ENCODE peak calls at places on chromosomes 12 and 14, in six cellular contexts. One of them, this sample, is unnamed.

GRCh38 chr12:108930155-108930554 is 50.3 kb downstream of the DAO start:
- DNase-seq in renal cortical epithelial cell: no peak
- DNase-seq in D341Med: no peak
- DNase-seq in GM23248: no peak
- DNase-seq in fibroblast of the aortic adventitia: no peak
- DNase-seq in activated CD4-positive, alpha-beta T cell treated with anti-CD3 and anti-CD28 coated beads, Interleukin-2, amount 10 ng/mL, durations not matched to agents 7 days and 5 days: no peak
- DNase-seq in this sample: no peak

GRCh38 chr14:100144996-100145646 is 14.3 kb downstream of the DEGS2 start:
- DNase-seq in renal cortical epithelial cell: no peak
- DNase-seq in fibroblast of the aortic adventitia: no peak
- DNase-seq in GM23248: no peak
- DNase-seq in D341Med: no peak
- DNase-seq in activated CD4-positive, alpha-beta T cell treated with anti-CD3 and anti-CD28 coated beads, Interleukin-2, amount 10 ng/mL, durations not matched to agents 7 days and 5 days: no peak
- DNase-seq in this sample: no peak

GRCh38 chr14:79294506-79294905 is 916.8 kb downstream of the DIO2 start:
- DNase-seq in GM23248: no peak
- DNase-seq in renal cortical epithelial cell: peak
- DNase-seq in activated CD4-positive, alpha-beta T cell treated with anti-CD3 and anti-CD28 coated beads, Interleukin-2, amount 10 ng/mL, durations not matched to agents 7 days and 5 days: no peak
- DNase-seq in D341Med: no peak
- DNase-seq in fibroblast of the aortic adventitia: no peak
- DNase-seq in this sample: no peak

GRCh38 chr12:113479578-113480335 is 8.1 kb upstream of the LHX5 start:
- DNase-seq in renal cortical epithelial cell: no peak
- DNase-seq in activated CD4-positive, alpha-beta T cell treated with anti-CD3 and anti-CD28 coated beads, Interleukin-2, amount 10 ng/mL, durations not matched to agents 7 days and 5 days: peak
- DNase-seq in GM23248: peak
- DNase-seq in fibroblast of the aortic adventitia: peak
- DNase-seq in D341Med: peak
- DNase-seq in this sample: peak

GRCh38 chr14:31340297-31341063 is 79.9 kb downstream of the HEATR5A start:
- DNase-seq in activated CD4-positive, alpha-beta T cell treated with anti-CD3 and anti-CD28 coated beads, Interleukin-2, amount 10 ng/mL, durations not matched to agents 7 days and 5 days: no peak
- DNase-seq in D341Med: no peak
- DNase-seq in fibroblast of the aortic adventitia: no peak
- DNase-seq in GM23248: no peak
- DNase-seq in renal cortical epithelial cell: peak
- DNase-seq in this sample: no peak

GRCh38 chr14:64680013-64680674 is 24.1 kb upstream of the PLEKHG3 start:
- DNase-seq in activated CD4-positive, alpha-beta T cell treated with anti-CD3 and anti-CD28 coated beads, Interleukin-2, amount 10 ng/mL, durations not matched to agents 7 days and 5 days: no peak
- DNase-seq in GM23248: peak
- DNase-seq in renal cortical epithelial cell: peak
- DNase-seq in D341Med: no peak
- DNase-seq in fibroblast of the aortic adventitia: peak
- DNase-seq in this sample: no peak

GRCh38 chr14:87712386-87713113 is 280.4 kb downstream of the GALC start:
- DNase-seq in activated CD4-positive, alpha-beta T cell treated with anti-CD3 and anti-CD28 coated beads, Interleukin-2, amount 10 ng/mL, durations not matched to agents 7 days and 5 days: no peak
- DNase-seq in fibroblast of the aortic adventitia: peak
- DNase-seq in GM23248: no peak
- DNase-seq in renal cortical epithelial cell: no peak
- DNase-seq in D341Med: peak
- DNase-seq in this sample: no peak

GRCh38 chr12:108150436-108150835 is 21.3 kb downstream of the WSCD2 start:
- DNase-seq in D341Med: no peak
- DNase-seq in fibroblast of the aortic adventitia: no peak
- DNase-seq in GM23248: no peak
- DNase-seq in renal cortical epithelial cell: no peak
- DNase-seq in activated CD4-positive, alpha-beta T cell treated with anti-CD3 and anti-CD28 coated beads, Interleukin-2, amount 10 ng/mL, durations not matched to agents 7 days and 5 days: no peak
- DNase-seq in this sample: no peak

GRCh38 chr12:88472248-88472647 is 108.0 kb downstream of the KITLG start:
- DNase-seq in fibroblast of the aortic adventitia: peak
- DNase-seq in D341Med: no peak
- DNase-seq in renal cortical epithelial cell: peak
- DNase-seq in activated CD4-positive, alpha-beta T cell treated with anti-CD3 and anti-CD28 coated beads, Interleukin-2, amount 10 ng/mL, durations not matched to agents 7 days and 5 days: no peak
- DNase-seq in GM23248: peak
- DNase-seq in this sample: peak

GRCh38 chr14:82855912-82856381 is 1322.3 kb upstream of the SEL1L start:
- DNase-seq in activated CD4-positive, alpha-beta T cell treated with anti-CD3 and anti-CD28 coated beads, Interleukin-2, amount 10 ng/mL, durations not matched to agents 7 days and 5 days: no peak
- DNase-seq in renal cortical epithelial cell: peak
- DNase-seq in GM23248: peak
- DNase-seq in D341Med: peak
- DNase-seq in fibroblast of the aortic adventitia: no peak
- DNase-seq in this sample: peak

GRCh38 chr12:30955214-30955613 is 28.7 kb downstream of the TSPAN11 start:
- DNase-seq in fibroblast of the aortic adventitia: no peak
- DNase-seq in renal cortical epithelial cell: no peak
- DNase-seq in D341Med: no peak
- DNase-seq in GM23248: no peak
- DNase-seq in activated CD4-positive, alpha-beta T cell treated with anti-CD3 and anti-CD28 coated beads, Interleukin-2, amount 10 ng/mL, durations not matched to agents 7 days and 5 days: no peak
- DNase-seq in this sample: no peak

GRCh38 chr14:50082784-50083466 is 33.4 kb downstream of the VCPKMT start:
- DNase-seq in D341Med: no peak
- DNase-seq in activated CD4-positive, alpha-beta T cell treated with anti-CD3 and anti-CD28 coated beads, Interleukin-2, amount 10 ng/mL, durations not matched to agents 7 days and 5 days: peak
- DNase-seq in fibroblast of the aortic adventitia: no peak
- DNase-seq in GM23248: no peak
- DNase-seq in renal cortical epithelial cell: no peak
- DNase-seq in this sample: no peak

GRCh38 chr14:91113829-91114078 is at the start of gene DGLUCY:
- DNase-seq in GM23248: peak
- DNase-seq in renal cortical epithelial cell: no peak
- DNase-seq in activated CD4-positive, alpha-beta T cell treated with anti-CD3 and anti-CD28 coated beads, Interleukin-2, amount 10 ng/mL, durations not matched to agents 7 days and 5 days: no peak
- DNase-seq in D341Med: peak
- DNase-seq in fibroblast of the aortic adventitia: peak
- DNase-seq in this sample: peak

GRCh38 chr12:107843351-107844311 is 69.1 kb downstream of the ASCL4 start:
- DNase-seq in D341Med: peak
- DNase-seq in activated CD4-positive, alpha-beta T cell treated with anti-CD3 and anti-CD28 coated beads, Interleukin-2, amount 10 ng/mL, durations not matched to agents 7 days and 5 days: no peak
- DNase-seq in renal cortical epithelial cell: no peak
- DNase-seq in fibroblast of the aortic adventitia: peak
- DNase-seq in GM23248: peak
- DNase-seq in this sample: no peak

GRCh38 chr14:60621386-60621785 is 27.9 kb downstream of the SIX1 start:
- DNase-seq in activated CD4-positive, alpha-beta T cell treated with anti-CD3 and anti-CD28 coated beads, Interleukin-2, amount 10 ng/mL, durations not matched to agents 7 days and 5 days: no peak
- DNase-seq in renal cortical epithelial cell: peak
- DNase-seq in GM23248: no peak
- DNase-seq in fibroblast of the aortic adventitia: peak
- DNase-seq in D341Med: no peak
- DNase-seq in this sample: no peak

GRCh38 chr12:54159549-54159948 is 29.2 kb downstream of the SMUG1 start:
- DNase-seq in fibroblast of the aortic adventitia: no peak
- DNase-seq in renal cortical epithelial cell: no peak
- DNase-seq in D341Med: no peak
- DNase-seq in GM23248: no peak
- DNase-seq in activated CD4-positive, alpha-beta T cell treated with anti-CD3 and anti-CD28 coated beads, Interleukin-2, amount 10 ng/mL, durations not matched to agents 7 days and 5 days: no peak
- DNase-seq in this sample: no peak

GRCh38 chr12:52896190-52897100 is 8.4 kb downstream of the KRT8 start:
- DNase-seq in D341Med: no peak
- DNase-seq in activated CD4-positive, alpha-beta T cell treated with anti-CD3 and anti-CD28 coated beads, Interleukin-2, amount 10 ng/mL, durations not matched to agents 7 days and 5 days: no peak
- DNase-seq in renal cortical epithelial cell: peak
- DNase-seq in GM23248: peak
- DNase-seq in fibroblast of the aortic adventitia: peak
- DNase-seq in this sample: no peak